ENCODE peak calls at places on chromosomes 11 and 22, in six cellular contexts. R, K, P, A, M and C are unnamed samples.

GRCh38 chr22:21718492-21718891 is 17.1 kb downstream of the YPEL1 start:
- DNase-seq in R (no peak), K (no peak), P (no peak), A (no peak), M (no peak), C (no peak)

GRCh38 chr22:50531546-50532352 is 1.9 kb upstream of the TYMP start:
- DNase-seq in R (no peak), K (no peak), P (no peak), A (peak), M (peak), C (no peak)

GRCh38 chr11:122146475-122146874 is 30.5 kb upstream of the BLID start:
- DNase-seq in R (no peak), K (no peak), P (no peak), A (no peak), M (no peak), C (no peak)

GRCh38 chr11:94507485-94507884 is 4.8 kb upstream of the C11orf97 start:
- DNase-seq in R (no peak), K (no peak), P (no peak), A (no peak), M (no peak), C (no peak)

GRCh38 chr22:50061824-50062355 is 3.8 kb upstream of the TTLL8 start:
- DNase-seq in R (no peak), K (no peak), P (no peak), A (no peak), M (no peak), C (no peak)

GRCh38 chr11:128835741-128836410 is 31.2 kb downstream of the KCNJ1 start:
- DNase-seq in R (peak), K (no peak), P (no peak), A (no peak), M (no peak), C (no peak)

GRCh38 chr11:45444796-45445195 is 158.7 kb upstream of the SYT13 start:
- DNase-seq in R (no peak), K (no peak), P (no peak), A (no peak), M (no peak), C (peak)

GRCh38 chr11:84103096-84103495 is 816.9 kb upstream of the CCDC90B start:
- DNase-seq in R (no peak), K (no peak), P (no peak), A (no peak), M (no peak), C (peak)

GRCh38 chr11:119626910-119627305 is 102.1 kb downstream of the NECTIN1 start:
- DNase-seq in R (no peak), K (no peak), P (no peak), A (no peak), M (no peak), C (no peak)

DNA sequence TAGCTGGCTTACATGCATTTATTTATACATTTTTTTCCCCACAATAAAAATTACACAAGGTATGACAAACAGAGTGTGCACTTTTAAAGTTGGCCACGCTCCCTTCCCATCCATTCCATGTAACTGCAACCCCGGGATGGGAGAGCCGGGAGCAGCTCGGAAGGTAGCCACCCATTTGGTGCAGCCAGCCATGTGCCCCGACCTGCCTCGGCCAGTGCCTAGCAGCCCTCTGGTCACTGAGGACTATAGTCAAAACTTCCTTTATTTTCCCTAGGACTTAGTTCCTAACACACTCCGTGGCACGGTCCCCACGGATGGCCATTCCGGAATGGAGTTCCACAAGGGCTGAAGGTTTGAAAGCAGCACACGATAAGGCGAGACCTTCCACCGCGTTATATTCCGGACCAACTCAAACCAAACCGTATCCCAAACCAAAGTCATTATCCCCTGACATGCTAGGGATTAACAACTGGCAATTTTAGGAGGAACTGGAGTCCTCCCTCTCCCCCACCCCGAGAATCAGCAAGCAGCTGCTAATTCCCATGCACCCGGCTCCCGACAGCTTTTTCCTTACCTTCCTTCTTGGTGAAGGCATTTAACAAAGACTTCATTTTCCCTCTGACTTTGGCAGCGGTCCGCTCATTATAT is 426.4 kb downstream of the SHANK2 start:
- DNase-seq in R (no peak), K (no peak), P (no peak), A (no peak), M (peak), C (no peak)
- H3K9ac ChIP-seq in R (no peak), K (no peak), P (no peak), A (no peak), M (no peak), C (no peak)

GRCh38 chr11:47258317-47258902 is 614 bp downstream of the NR1H3 start:
- DNase-seq in R (no peak), K (no peak), P (no peak), A (no peak), M (no peak), C (no peak)

GRCh38 chr11:47259178-47259977 is 1.6 kb downstream of the NR1H3 start:
- DNase-seq in R (peak), K (no peak), P (no peak), A (peak), M (peak), C (no peak)

GRCh38 chr11:47257518-47258316 is at the start of gene NR1H3:
- DNase-seq in R (peak), K (peak), P (no peak), A (peak), M (peak), C (no peak)

GRCh38 chr11:47256374-47256773 is 1.4 kb upstream of the NR1H3 start:
- DNase-seq in R (no peak), K (no peak), P (no peak), A (no peak), M (no peak), C (no peak)

DNA sequence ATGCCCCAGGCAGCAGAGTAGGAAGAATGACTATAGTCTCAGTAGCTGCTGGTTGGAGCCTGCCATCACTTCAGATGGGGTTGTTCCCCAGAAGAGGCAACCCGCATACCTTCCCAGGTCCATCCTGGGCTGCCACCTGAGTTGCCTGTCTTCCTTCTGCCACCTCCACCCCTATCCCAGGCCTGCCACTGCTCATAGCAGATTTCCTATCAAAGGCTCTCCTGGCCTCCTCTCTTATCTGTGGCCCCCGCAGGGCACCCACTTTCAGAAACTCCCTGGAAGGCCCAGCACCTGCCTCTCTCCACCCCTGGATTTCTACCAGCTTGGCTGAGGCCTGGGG is 648 bp upstream of the NR1H3 start:
- DNase-seq in R (no peak), K (no peak), P (no peak), A (no peak), M (no peak), C (no peak)
- H3K4me3 ChIP-seq in R (peak), K (no peak), P (no peak), A (peak), M (no peak), C (peak)

DNA sequence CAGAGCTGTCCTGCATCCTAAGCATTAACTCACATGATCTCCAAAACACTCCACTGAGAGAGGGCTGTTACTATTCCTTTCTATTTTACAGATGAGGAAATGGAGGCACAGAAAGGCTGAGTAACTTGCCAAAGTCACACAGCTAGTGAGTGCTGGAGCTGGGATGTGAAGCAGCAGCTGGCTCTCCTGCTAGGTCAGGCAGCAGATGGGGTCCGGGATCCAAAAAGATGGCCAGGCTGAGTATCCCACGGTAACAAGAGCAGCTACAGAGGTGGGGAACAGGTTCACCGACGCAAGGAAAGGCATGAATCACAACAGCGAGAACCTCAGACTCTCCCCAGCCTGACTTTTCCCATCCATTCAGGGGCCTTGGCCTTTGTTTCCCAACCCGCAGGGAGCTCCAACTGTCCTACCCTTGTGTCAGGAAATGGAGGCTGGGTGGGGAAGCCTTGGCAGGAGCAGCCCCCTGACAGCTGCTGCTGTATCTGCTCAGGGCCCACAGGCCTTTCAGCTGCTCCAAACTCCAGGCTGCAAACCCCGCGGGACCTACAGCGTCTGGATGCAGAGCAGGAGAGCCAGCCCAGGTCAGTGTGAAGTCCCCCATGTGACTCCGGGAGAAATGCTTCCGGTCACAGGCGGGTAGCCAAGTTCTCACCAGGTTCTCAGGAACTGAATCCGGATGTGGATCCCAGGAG is 29.5 kb downstream of the DKK3 start:
- DNase-seq in R (no peak), K (no peak), P (no peak), A (peak), M (peak), C (no peak)
- TF ChIP-seq YY1 in R (no peak), K (no peak), P (no peak), A (no peak), M (no peak), C (no peak)

DNA sequence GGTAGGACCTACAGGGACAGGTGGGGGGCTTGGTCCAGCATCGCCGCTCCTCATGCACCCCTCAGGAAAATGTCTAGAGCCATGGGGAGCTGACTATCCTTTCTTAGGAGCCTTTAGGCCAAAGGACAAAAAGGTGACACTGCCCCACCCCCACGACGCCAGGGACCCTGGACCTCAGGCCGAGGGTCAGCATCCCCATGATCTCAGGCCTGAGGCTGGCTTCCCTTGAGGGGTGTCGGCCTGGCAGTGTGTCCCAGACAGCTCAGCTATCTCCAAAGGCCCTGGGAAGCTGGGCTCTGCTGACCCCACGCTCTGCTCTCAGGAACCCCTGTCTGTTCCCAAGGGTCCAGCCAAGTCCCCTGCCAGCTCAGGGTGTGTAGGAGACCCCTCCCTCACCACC is 16.3 kb downstream of the MRGPRG start:
- DNase-seq in R (no peak), K (no peak), P (no peak), A (no peak), M (peak), C (no peak)
- H3K9ac ChIP-seq in R (no peak), K (no peak), P (no peak), A (no peak), M (no peak), C (no peak)

GRCh38 chr11:57277845-57278720 is 41.0 kb upstream of the APLNR start:
- DNase-seq in R (peak), K (peak), P (no peak), A (peak), M (peak), C (peak)
- H3K4me3 ChIP-seq in R (no peak), K (no peak), P (no peak), A (peak), M (no peak), C (no peak)

GRCh38 chr22:19494001-19494560 is 14.4 kb downstream of the CDC45 start:
- DNase-seq in R (no peak), K (no peak), P (no peak), A (no peak), M (no peak), C (no peak)

GRCh38 chr22:19497245-19497644 is 17.5 kb downstream of the CDC45 start:
- DNase-seq in R (no peak), K (peak), P (no peak), A (no peak), M (no peak), C (no peak)

GRCh38 chr22:19496324-19496630 is 16.6 kb downstream of the CDC45 start:
- DNase-seq in R (no peak), K (no peak), P (no peak), A (no peak), M (no peak), C (no peak)

GRCh38 chr22:19494676-19495173 is 15.0 kb downstream of the CDC45 start:
- DNase-seq in R (no peak), K (no peak), P (no peak), A (no peak), M (no peak), C (no peak)

GRCh38 chr22:19495562-19496323 is 16.0 kb downstream of the CDC45 start:
- DNase-seq in R (peak), K (no peak), P (no peak), A (no peak), M (no peak), C (no peak)
- TF ChIP-seq YY1 in R (no peak), K (no peak), P (no peak), A (no peak), M (no peak), C (no peak)

GRCh38 chr22:29934596-29934995 is 51.6 kb downstream of the MTMR3 start:
- DNase-seq in R (no peak), K (no peak), P (no peak), A (no peak), M (no peak), C (no peak)
- H3K9ac ChIP-seq in R (no peak), K (no peak), P (no peak), A (no peak), M (no peak), C (no peak)

DNA sequence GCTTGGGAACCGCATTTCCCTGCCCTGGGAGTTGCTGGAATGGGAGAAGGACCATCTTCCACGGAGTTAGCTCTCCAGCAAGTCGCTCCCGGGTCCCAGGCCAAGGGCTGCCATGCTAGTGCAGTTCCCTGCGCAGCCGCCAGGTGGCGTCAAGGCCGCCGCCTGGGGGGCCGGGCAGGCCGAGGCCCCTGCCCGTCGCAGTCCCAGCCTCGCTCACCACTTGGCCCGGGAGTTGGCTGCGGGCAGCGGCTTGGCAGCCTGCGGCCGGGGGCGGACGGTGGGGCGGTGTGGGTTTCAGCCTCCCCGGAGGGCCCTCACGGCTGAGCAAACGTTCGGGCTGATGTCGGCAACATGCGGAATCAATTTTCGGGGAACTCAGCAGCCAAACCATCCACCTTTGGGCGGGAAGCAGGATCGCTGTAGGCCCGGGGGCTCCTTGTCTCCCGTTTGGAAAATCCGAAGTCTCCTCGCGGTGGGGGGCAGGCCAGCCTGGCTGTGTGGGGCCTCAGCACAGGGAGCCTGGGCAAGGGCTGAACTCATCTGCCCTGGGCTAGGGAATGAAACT is 415.1 kb downstream of the SOX6 start:
- DNase-seq in R (no peak), K (peak), P (no peak), A (peak), M (peak), C (no peak)
- H3K4me3 ChIP-seq in R (no peak), K (no peak), P (no peak), A (no peak), M (no peak), C (no peak)